ENCODE peak calls at places on chromosomes 16 and 17, in nine cellular contexts. I, O, W, D, N, A, B, T and L are unnamed samples.

GRCh38 chr17:45791935-45792334 is 7.8 kb downstream of the CRHR1 start:
- DNase-seq in A (no peak), D (no peak), I (no peak), W (no peak), O (no peak), B (no peak), N (no peak), T (no peak), L (no peak)

GRCh38 chr16:25051446-25052160 is 36.4 kb upstream of the ARHGAP17 start:
- DNase-seq in O (no peak), B (no peak), W (peak), T (no peak), I (no peak), A (no peak), N (no peak), D (no peak), L (peak)

GRCh38 chr17:1890758-1891450 is 61.1 kb downstream of the RPA1 start:
- DNase-seq in I (no peak), O (peak), N (no peak), B (no peak), A (no peak), W (no peak), T (no peak), D (no peak), L (no peak)

GRCh38 chr17:28585891-28586290 is 9.2 kb upstream of the ALDOC start:
- DNase-seq in T (no peak), B (no peak), I (no peak), D (no peak), N (no peak), W (no peak), A (no peak), O (no peak), L (no peak)

GRCh38 chr17:9021985-9022552 is 759 bp downstream of the NTN1 start:
- DNase-seq in A (no peak), D (peak), W (no peak), N (no peak), I (peak), T (peak), B (no peak), O (no peak), L (peak)

GRCh38 chr17:57420674-57421392 is 164.5 kb downstream of the MSI2 start:
- DNase-seq in A (no peak), N (no peak), T (no peak), D (no peak), W (no peak), B (no peak), I (peak), O (no peak), L (no peak)

GRCh38 chr17:28405632-28406477 is at the start of gene SLC46A1:
- DNase-seq in B (peak), D (peak), W (no peak), N (no peak), I (peak), O (peak), T (peak), A (no peak), L (peak)

GRCh38 chr16:67917852-67918236 is 13.8 kb downstream of the CTRL start:
- DNase-seq in I (peak), N (peak), A (no peak), W (peak), B (no peak), O (no peak), D (peak), T (no peak), L (peak)

GRCh38 chr17:83084621-83085056 is 5.2 kb downstream of the METRNL start:
- DNase-seq in D (no peak), W (no peak), N (no peak), T (no peak), I (no peak), O (no peak), A (no peak), B (no peak), L (no peak)

GRCh38 chr17:7330099-7331015 is 1.2 kb upstream of the NEURL4 start:
- DNase-seq in N (peak), B (peak), A (no peak), I (peak), O (peak), T (peak), W (peak), D (peak), L (peak)

GRCh38 chr17:45451131-45451530 is 18.5 kb upstream of the ARHGAP27 start:
- DNase-seq in B (no peak), A (no peak), I (no peak), N (no peak), W (no peak), D (no peak), T (no peak), O (no peak), L (no peak)

GRCh38 chr17:76480676-76481075 is 13.3 kb downstream of the AANAT start:
- DNase-seq in D (no peak), A (no peak), O (no peak), N (no peak), B (no peak), I (no peak), T (no peak), W (no peak), L (peak)

GRCh38 chr17:37089998-37090397 is 141.2 kb downstream of the AATF start:
- DNase-seq in A (no peak), T (no peak), B (no peak), O (peak), D (no peak), W (no peak), I (no peak), N (no peak), L (no peak)

GRCh38 chr16:2964416-2965223 is 545 bp downstream of the KREMEN2 start:
- DNase-seq in N (peak), A (no peak), T (peak), W (no peak), O (no peak), I (peak), B (no peak), D (peak), L (no peak)

GRCh38 chr17:19716108-19717030 is at the start of gene SLC47A2:
- DNase-seq in I (no peak), D (no peak), N (peak), T (no peak), B (peak), A (no peak), O (no peak), W (no peak), L (peak)

GRCh38 chr16:17367932-17368331 is 102.8 kb downstream of the XYLT1 start:
- DNase-seq in B (no peak), N (no peak), T (no peak), W (no peak), O (no peak), A (peak), D (no peak), I (peak), L (peak)

GRCh38 chr17:34386343-34386924 is 23.4 kb upstream of the CCL1 start:
- DNase-seq in T (no peak), I (no peak), N (no peak), A (no peak), B (no peak), O (no peak), W (no peak), D (no peak), L (no peak)

GRCh38 chr17:44502598-44503079 is 567 bp downstream of the GPATCH8 start:
- DNase-seq in T (no peak), N (peak), I (peak), O (no peak), W (peak), A (no peak), D (peak), B (no peak), L (peak)

GRCh38 chr16:23052908-23053580 is 96.2 kb downstream of the USP31 start:
- DNase-seq in I (no peak), O (no peak), T (no peak), B (peak), A (no peak), W (no peak), D (no peak), N (no peak), L (no peak)

GRCh38 chr17:17605083-17605746 is 13.7 kb upstream of the PEMT start:
- DNase-seq in N (no peak), T (no peak), D (no peak), A (no peak), W (no peak), B (no peak), I (no peak), O (no peak), L (no peak)

GRCh38 chr17:74862108-74862901 is 2.6 kb upstream of the GRIN2C start:
- DNase-seq in N (no peak), T (peak), B (peak), O (peak), I (peak), D (peak), W (no peak), A (no peak), L (peak)

GRCh38 chr17:7440823-7441174 is 1.5 kb downstream of the FGF11 start:
- DNase-seq in I (peak), B (peak), D (no peak), A (no peak), T (no peak), O (no peak), W (peak), N (no peak), L (no peak)

GRCh38 chr17:80545499-80545826 is 825 bp downstream of the RPTOR start:
- DNase-seq in T (peak), N (no peak), A (no peak), B (no peak), D (no peak), W (no peak), I (no peak), O (no peak), L (no peak)

GRCh38 chr16:57093845-57094564 is 1.6 kb downstream of the CPNE2 start:
- DNase-seq in N (no peak), A (no peak), O (no peak), D (no peak), I (no peak), T (no peak), W (no peak), B (no peak), L (no peak)

GRCh38 chr16:75109732-75110243 is 6.8 kb downstream of the LDHD start:
- DNase-seq in I (no peak), W (peak), B (peak), D (no peak), T (no peak), N (peak), O (no peak), A (no peak), L (no peak)

GRCh38 chr17:29390856-29391631 is 881 bp downstream of the TAOK1 start:
- DNase-seq in O (no peak), N (no peak), D (no peak), I (peak), B (peak), W (peak), T (peak), A (no peak), L (peak)

GRCh38 chr16:67263201-67263600 is 14.4 kb downstream of the SLC9A5 start:
- DNase-seq in N (no peak), W (no peak), T (no peak), D (no peak), B (no peak), O (no peak), I (no peak), A (no peak), L (no peak)

GRCh38 chr17:76147211-76148014 is 6.4 kb upstream of the FOXJ1 start:
- DNase-seq in W (peak), N (peak), D (no peak), O (no peak), B (peak), A (peak), T (peak), I (no peak), L (peak)

GRCh38 chr16:2447920-2448583 is 11.9 kb upstream of the TEDC2 start:
- DNase-seq in W (no peak), O (no peak), I (no peak), T (no peak), N (no peak), B (no peak), A (no peak), D (peak), L (no peak)

GRCh38 chr17:62671553-62671952 is 44.1 kb downstream of the MRC2 start:
- DNase-seq in W (no peak), T (no peak), I (no peak), B (no peak), N (no peak), O (no peak), A (no peak), D (no peak), L (peak)